ENCODE peak calls at places on chromosomes 4 and X, in nine cellular contexts. S, X, H, I, N, U, A, Q and M are unnamed samples. For H3K4me1, the result is how much of the 10 kb centered on the place peaks cover.

GRCh38 chr4:69322055-69322454 is 41.8 kb downstream of the UGT2B28 start:
- DNase-seq in S (no peak), X (peak), H (no peak), I (no peak), N (no peak), U (no peak), A (no peak), Q (peak), M (no peak)

GRCh38 chr4:138035781-138036258 is 206.3 kb downstream of the SLC7A11 start:
- DNase-seq in S (no peak), X (peak), H (no peak), I (no peak), N (peak), U (no peak), A (peak), Q (peak), M (no peak)

GRCh38 chr4:95317124-95317820 is 231.5 kb downstream of the UNC5C start:
- DNase-seq in S (no peak), X (no peak), H (no peak), I (no peak), N (no peak), U (no peak), A (no peak), Q (no peak), M (no peak)

GRCh38 chr4:903066-904046 is 28.8 kb downstream of the GAK start:
- DNase-seq in S (no peak), X (no peak), H (no peak), I (no peak), N (no peak), U (no peak), A (no peak), Q (no peak), M (no peak)

GRCh38 chr4:55001538-55001937 is 123.9 kb downstream of the KDR start:
- DNase-seq in S (no peak), X (peak), H (no peak), I (no peak), N (no peak), U (no peak), A (no peak), Q (no peak), M (no peak)

GRCh38 chr4:20984011-20984836 is 284.0 kb downstream of the PACRGL start:
- DNase-seq in S (no peak), X (no peak), H (no peak), I (no peak), N (no peak), U (peak), A (no peak), Q (no peak), M (no peak)

GRCh38 chr4:108237693-108238092 is 69.0 kb upstream of the LEF1 start:
- DNase-seq in S (no peak), X (no peak), H (no peak), I (no peak), N (no peak), U (no peak), A (no peak), Q (no peak), M (no peak)

GRCh38 chr4:7541414-7541810 is 106.7 kb upstream of the PSAPL1 start:
- DNase-seq in S (no peak), X (no peak), H (no peak), I (no peak), N (no peak), U (no peak), A (no peak), Q (no peak), M (no peak)

GRCh38 chrX:35841872-35842271 is 43.7 kb downstream of the MAGEB16 start:
- DNase-seq in S (no peak), X (no peak), H (no peak), I (no peak), N (no peak), U (no peak), A (no peak), Q (no peak), M (no peak)

GRCh38 chr4:78784255-78784654 is 8.1 kb downstream of the BMP2K start:
- DNase-seq in S (no peak), X (no peak), H (no peak), I (no peak), N (no peak), U (no peak), A (no peak), Q (peak), M (no peak)

GRCh38 chr4:141731481-141731880 is 95.1 kb downstream of the IL15 start:
- DNase-seq in S (no peak), X (no peak), H (no peak), I (no peak), N (no peak), U (no peak), A (no peak), Q (no peak), M (no peak)

GRCh38 chr4:62262676-62263075 is 1062.5 kb downstream of the ADGRL3 start:
- DNase-seq in S (no peak), X (no peak), H (no peak), I (no peak), N (no peak), U (no peak), A (no peak), Q (no peak), M (no peak)

GRCh38 chrX:77628294-77629025 is 157.6 kb downstream of the ATRX start:
- DNase-seq in S (no peak), X (peak), H (no peak), I (no peak), N (no peak), U (no peak), A (no peak), Q (peak), M (no peak)

GRCh38 chrX:19799319-19800182 is 87.8 kb downstream of the SH3KBP1 start:
- DNase-seq in S (no peak), X (no peak), H (no peak), I (no peak), N (no peak), U (no peak), A (no peak), Q (peak), M (no peak)

GRCh38 chr4:147136308-147136707 is 190.6 kb upstream of the TTC29 start:
- DNase-seq in S (no peak), X (no peak), H (no peak), I (no peak), N (no peak), U (no peak), A (no peak), Q (peak), M (no peak)

GRCh38 chr4:126346654-126347053 is 1031.9 kb downstream of the FAT4 start:
- DNase-seq in S (no peak), X (no peak), H (no peak), I (no peak), N (no peak), U (no peak), A (no peak), Q (no peak), M (no peak)

GRCh38 chrX:1207496-1208025 is 4.9 kb downstream of the CRLF2 start:
- DNase-seq in S (no peak), X (peak), H (no peak), I (no peak), N (no peak), U (no peak), A (no peak), Q (no peak), M (no peak)
- H3K4me1 ChIP-seq in S (under half), X (under half), H (under half), I (under half), N (under half), U (under half), A (under half), Q (under half), M (under half)

GRCh38 chrX:106177106-106177981 is 9.2 kb downstream of the PWWP3B start:
- DNase-seq in S (no peak), X (no peak), H (no peak), I (no peak), N (peak), U (no peak), A (no peak), Q (peak), M (peak)
- H3K4me3 ChIP-seq in S (no peak), X (no peak), H (peak), I (peak), N (no peak), U (no peak), A (no peak), Q (peak), M (peak)

DNA sequence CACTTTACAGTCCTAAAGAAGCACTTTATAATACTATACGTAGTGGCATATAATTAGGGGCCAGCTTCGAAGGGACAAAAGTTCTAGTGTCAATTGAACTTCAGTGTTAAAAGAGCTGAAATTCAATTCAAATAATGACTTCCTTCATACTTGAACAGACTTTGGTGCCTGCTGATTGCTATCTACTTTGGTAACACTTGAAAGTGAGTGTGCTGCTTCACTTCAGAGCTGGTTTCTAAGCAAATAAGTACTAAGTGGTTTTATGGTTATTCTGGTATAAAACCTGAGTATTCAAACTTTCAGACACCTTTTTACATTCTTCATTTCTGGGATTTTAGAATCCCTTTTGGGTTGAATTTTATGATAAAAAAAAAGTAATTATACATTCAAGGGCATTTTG is 107.0 kb downstream of the SLC4A4 start:
- DNase-seq in S (no peak), X (no peak), H (no peak), I (no peak), N (no peak), U (no peak), A (no peak), Q (no peak), M (no peak)
- H3K4me1 ChIP-seq in S (under half), X (under half), H (under half), I (under half), N (under half), U (under half), A (under half), Q (under half), M (under half)

DNA sequence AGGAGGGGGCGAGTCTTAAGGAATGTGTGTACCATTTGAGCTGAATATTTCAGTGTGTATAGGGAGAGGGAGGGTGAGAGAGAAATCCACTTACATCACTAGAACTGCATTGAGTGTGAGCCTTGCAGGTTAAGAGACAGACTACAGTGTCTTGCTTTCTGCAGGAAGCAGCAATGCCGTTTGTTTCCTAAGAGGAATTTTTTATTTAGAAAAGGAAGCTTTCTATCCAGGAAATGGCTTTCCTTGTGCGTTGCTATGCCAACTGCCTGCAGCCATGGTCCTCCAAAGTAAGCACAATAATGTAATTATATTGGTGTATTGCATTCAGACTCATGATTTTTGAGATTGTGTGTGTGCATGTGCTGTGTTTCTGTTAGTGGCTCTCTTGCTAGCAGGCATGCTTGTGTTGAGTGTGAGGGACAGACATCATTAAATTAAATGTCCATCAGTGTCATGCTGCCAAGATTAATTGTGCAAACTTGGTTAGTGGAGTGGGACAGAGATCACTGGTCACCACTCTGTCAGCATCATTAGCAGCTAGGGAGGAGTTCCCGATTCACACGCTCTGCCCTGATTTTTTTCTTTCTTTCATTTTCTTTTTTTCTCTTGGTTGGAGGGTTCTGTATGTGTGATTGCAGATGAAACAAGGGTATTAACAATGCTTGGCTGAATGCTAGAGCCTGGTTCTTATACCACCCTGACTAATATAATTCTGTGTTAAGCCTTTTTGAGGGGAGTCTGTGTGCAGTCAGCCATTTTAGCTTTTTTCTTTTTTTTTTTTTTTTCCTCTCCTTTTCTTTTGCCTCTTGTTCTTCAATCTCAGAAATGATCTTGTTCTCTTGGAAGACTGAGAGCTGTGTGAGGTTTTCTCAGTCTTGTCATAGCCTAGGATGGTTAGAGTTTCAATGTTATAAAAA is 164.4 kb downstream of the RAPGEF2 start:
- DNase-seq in S (no peak), X (no peak), H (no peak), I (no peak), N (no peak), U (no peak), A (no peak), Q (peak), M (no peak)
- H3K4me3 ChIP-seq in S (peak), X (no peak), H (peak), I (peak), N (no peak), U (no peak), A (no peak), Q (no peak), M (no peak)